ENCODE peak calls at places on chromosome 17, in ten cellular contexts. X is left colon; K is GM12865; C is NCI-H1092; B is substantia nigra; P is Daoy; E is NCI-H2029; T is NCI-H510A; Z is stimulated activated CD4-positive, alpha-beta T cell treated with anti-CD3 and anti-CD28 coated beads, Interleukin-15, amount 100 ng/mL, for 1 hour; G is sciatic nerve. N is an unnamed sample.

GRCh38 chr17:49556183-49556943 is 19.3 kb upstream of the NXPH3 start:
- DNase-seq in X (peak), K (peak), C (peak), B (no peak), P (peak), E (peak), T (peak), Z (peak), G (peak), N (peak)

GRCh38 chr17:18993876-18994275 is 10.7 kb downstream of the FAM83G start:
- DNase-seq in X (no peak), K (no peak), C (no peak), B (no peak), P (no peak), E (no peak), T (no peak), Z (no peak), G (no peak), N (no peak)

GRCh38 chr17:46182961-46183360 is 10.3 kb downstream of the KANSL1 start:
- DNase-seq in X (no peak), K (peak), C (no peak), B (no peak), P (no peak), E (no peak), T (no peak), Z (no peak), G (no peak), N (no peak)

GRCh38 chr17:79306688-79307323 is 232.2 kb downstream of the ENGASE start:
- DNase-seq in X (no peak), K (no peak), C (peak), B (no peak), P (peak), E (peak), T (no peak), Z (no peak), G (no peak), N (no peak)

GRCh38 chr17:8997994-8998628 is 23.2 kb upstream of the NTN1 start:
- DNase-seq in X (no peak), K (peak), C (no peak), B (no peak), P (peak), E (no peak), T (no peak), Z (peak), G (no peak), N (peak)

GRCh38 chr17:18356624-18357023 is 6.7 kb downstream of the SHMT1 start:
- DNase-seq in X (no peak), K (no peak), C (no peak), B (no peak), P (no peak), E (no peak), T (no peak), Z (no peak), G (no peak), N (no peak)

GRCh38 chr17:63826468-63827001 is 696 bp upstream of the PSMC5 start:
- DNase-seq in X (no peak), K (no peak), C (no peak), B (no peak), P (no peak), E (no peak), T (no peak), Z (no peak), G (no peak), N (peak)

GRCh38 chr17:49861150-49861884 is 13.4 kb upstream of the TAC4 start:
- DNase-seq in X (no peak), K (peak), C (no peak), B (no peak), P (peak), E (no peak), T (no peak), Z (peak), G (peak), N (peak)

GRCh38 chr17:7043544-7044268 is at the start of gene SLC16A11:
- DNase-seq in X (no peak), K (no peak), C (peak), B (no peak), P (peak), E (no peak), T (no peak), Z (no peak), G (no peak), N (peak)

GRCh38 chr17:12789976-12790805 is 893 bp downstream of the ARHGAP44 start:
- DNase-seq in X (peak), K (no peak), C (no peak), B (no peak), P (peak), E (no peak), T (no peak), Z (no peak), G (no peak), N (peak)

GRCh38 chr17:61366076-61366714 is 33.4 kb upstream of the TBX2 start:
- DNase-seq in X (no peak), K (no peak), C (peak), B (no peak), P (no peak), E (no peak), T (no peak), Z (no peak), G (no peak), N (peak)

GRCh38 chr17:1759529-1759928 is 2.3 kb upstream of the SERPINF1 start:
- DNase-seq in X (no peak), K (no peak), C (no peak), B (no peak), P (no peak), E (no peak), T (no peak), Z (no peak), G (no peak), N (no peak)

GRCh38 chr17:46947236-46947635 is 24.3 kb downstream of the GOSR2 start:
- DNase-seq in X (no peak), K (no peak), C (no peak), B (no peak), P (no peak), E (no peak), T (no peak), Z (no peak), G (no peak), N (peak)

GRCh38 chr17:16512011-16512410 is 20.0 kb upstream of the LRRC75A start:
- DNase-seq in X (no peak), K (peak), C (peak), B (no peak), P (no peak), E (no peak), T (peak), Z (no peak), G (peak), N (peak)

GRCh38 chr17:58913971-58914769 is 158.5 kb downstream of the PPM1E start:
- DNase-seq in X (no peak), K (no peak), C (no peak), B (no peak), P (no peak), E (no peak), T (no peak), Z (no peak), G (no peak), N (no peak)

GRCh38 chr17:33049781-33050414 is 58.3 kb downstream of the SPACA3 start:
- DNase-seq in X (no peak), K (peak), C (no peak), B (no peak), P (peak), E (peak), T (no peak), Z (no peak), G (no peak), N (peak)

GRCh38 chr17:69358688-69359596 is 32.0 kb upstream of the ABCA5 start:
- DNase-seq in X (no peak), K (peak), C (peak), B (no peak), P (no peak), E (no peak), T (no peak), Z (no peak), G (no peak), N (peak)

GRCh38 chr17:73103661-73104335 is 11.3 kb upstream of the SLC39A11 start:
- DNase-seq in X (no peak), K (no peak), C (no peak), B (no peak), P (no peak), E (no peak), T (no peak), Z (no peak), G (no peak), N (peak)

GRCh38 chr17:48551601-48552452 is 6.9 kb upstream of the HOXB2 start:
- DNase-seq in X (no peak), K (no peak), C (peak), B (no peak), P (no peak), E (peak), T (no peak), Z (no peak), G (no peak), N (peak)